ENCODE peak calls at places on chromosomes 5 and 9, in six cellular contexts. E is GM06990, K is osteoblast, D is adrenal gland, I is NT2/D1, M is SK-N-SH. C is an unnamed sample. For H3K36me3, the result is how much of the 10 kb centered on the place peaks cover.

GRCh38 chr5:179374506-179375235 is 29.4 kb upstream of the ADAMTS2 start:
- DNase-seq in E (no peak), K (peak), D (no peak), I (no peak), M (peak), C (no peak)

GRCh38 chr9:95731876-95732275 is 143.6 kb upstream of the ERCC6L2 start:
- DNase-seq in E (no peak), K (no peak), D (no peak), I (no peak), M (no peak), C (no peak)

GRCh38 chr5:16507716-16508115 is 42.1 kb upstream of the ZNF622 start:
- DNase-seq in E (no peak), K (no peak), D (no peak), I (no peak), M (no peak), C (no peak)

GRCh38 chr5:124871299-124871698 is 124.9 kb upstream of the ZNF608 start:
- DNase-seq in E (no peak), K (no peak), D (no peak), I (no peak), M (no peak), C (no peak)

GRCh38 chr9:104969116-104969515 is 41.2 kb upstream of the ABCA1 start:
- DNase-seq in E (no peak), K (no peak), D (no peak), I (peak), M (no peak), C (no peak)

GRCh38 chr5:141747152-141747640 is 65.2 kb upstream of the ARAP3 start:
- DNase-seq in E (peak), K (peak), D (peak), I (peak), M (peak), C (peak)

GRCh38 chr9:98191615-98192502 is 578 bp downstream of the CORO2A start:
- DNase-seq in E (no peak), K (peak), D (peak), I (no peak), M (peak), C (no peak)

GRCh38 chr5:127351418-127351817 is 60.8 kb downstream of the MEGF10 start:
- DNase-seq in E (no peak), K (peak), D (no peak), I (no peak), M (no peak), C (no peak)

GRCh38 chr5:153678617-153679329 is 188.3 kb downstream of the GRIA1 start:
- DNase-seq in E (no peak), K (peak), D (peak), I (no peak), M (no peak), C (no peak)

GRCh38 chr5:58466939-58467338 is 7.1 kb upstream of the PLK2 start:
- DNase-seq in E (no peak), K (peak), D (no peak), I (peak), M (no peak), C (no peak)

GRCh38 chr9:115198018-115198417 is 80.1 kb upstream of the TNC start:
- DNase-seq in E (no peak), K (peak), D (no peak), I (no peak), M (peak), C (peak)

GRCh38 chr5:167967494-167968180 is 323.8 kb upstream of the WWC1 start:
- DNase-seq in E (no peak), K (no peak), D (no peak), I (no peak), M (no peak), C (no peak)

GRCh38 chr9:20041717-20042116 is 252.9 kb upstream of the SLC24A2 start:
- DNase-seq in E (no peak), K (no peak), D (no peak), I (no peak), M (peak), C (no peak)

GRCh38 chr5:32342656-32343055 is 29.9 kb upstream of the MTMR12 start:
- DNase-seq in E (no peak), K (no peak), D (no peak), I (no peak), M (peak), C (no peak)

GRCh38 chr5:40781843-40782409 is 16.2 kb downstream of the PRKAA1 start:
- DNase-seq in E (no peak), K (peak), D (no peak), I (no peak), M (no peak), C (no peak)

GRCh38 chr5:74054139-74054538 is 428.1 kb downstream of the ARHGEF28 start:
- DNase-seq in E (no peak), K (no peak), D (no peak), I (no peak), M (peak), C (no peak)

GRCh38 chr9:2916382-2916985 is 72.6 kb upstream of the PUM3 start:
- DNase-seq in E (no peak), K (no peak), D (no peak), I (no peak), M (no peak), C (no peak)

GRCh38 chr9:100096378-100096916 is 2.4 kb downstream of the ERP44 start:
- DNase-seq in E (no peak), K (no peak), D (no peak), I (no peak), M (no peak), C (no peak)

GRCh38 chr5:73540192-73540591 is 25.2 kb downstream of the ANKRA2 start:
- DNase-seq in E (no peak), K (peak), D (no peak), I (no peak), M (no peak), C (no peak)

GRCh38 chr9:120891255-120891954 is 14.4 kb upstream of the PHF19 start:
- DNase-seq in E (no peak), K (no peak), D (no peak), I (no peak), M (no peak), C (no peak)

GRCh38 chr9:96565684-96566360 is 53.8 kb downstream of the CDC14B start:
- DNase-seq in E (peak), K (no peak), D (no peak), I (no peak), M (no peak), C (no peak)

GRCh38 chr5:139588962-139589361 is 27.8 kb downstream of the UBE2D2 start:
- DNase-seq in E (no peak), K (no peak), D (no peak), I (no peak), M (no peak), C (no peak)

GRCh38 chr9:15349892-15350761 is 43.1 kb upstream of the TTC39B start:
- DNase-seq in E (no peak), K (peak), D (no peak), I (no peak), M (no peak), C (no peak)

GRCh38 chr5:66209794-66210193 is 65.7 kb downstream of the SREK1 start:
- DNase-seq in E (no peak), K (no peak), D (no peak), I (no peak), M (no peak), C (no peak)

GRCh38 chr5:66246621-66247020 is 102.5 kb downstream of the SREK1 start:
- DNase-seq in E (no peak), K (peak), D (no peak), I (no peak), M (no peak), C (no peak)

GRCh38 chr9:136662656-136663310 is at the start of gene EGFL7:
- DNase-seq in E (no peak), K (no peak), D (no peak), I (no peak), M (no peak), C (peak)

DNA sequence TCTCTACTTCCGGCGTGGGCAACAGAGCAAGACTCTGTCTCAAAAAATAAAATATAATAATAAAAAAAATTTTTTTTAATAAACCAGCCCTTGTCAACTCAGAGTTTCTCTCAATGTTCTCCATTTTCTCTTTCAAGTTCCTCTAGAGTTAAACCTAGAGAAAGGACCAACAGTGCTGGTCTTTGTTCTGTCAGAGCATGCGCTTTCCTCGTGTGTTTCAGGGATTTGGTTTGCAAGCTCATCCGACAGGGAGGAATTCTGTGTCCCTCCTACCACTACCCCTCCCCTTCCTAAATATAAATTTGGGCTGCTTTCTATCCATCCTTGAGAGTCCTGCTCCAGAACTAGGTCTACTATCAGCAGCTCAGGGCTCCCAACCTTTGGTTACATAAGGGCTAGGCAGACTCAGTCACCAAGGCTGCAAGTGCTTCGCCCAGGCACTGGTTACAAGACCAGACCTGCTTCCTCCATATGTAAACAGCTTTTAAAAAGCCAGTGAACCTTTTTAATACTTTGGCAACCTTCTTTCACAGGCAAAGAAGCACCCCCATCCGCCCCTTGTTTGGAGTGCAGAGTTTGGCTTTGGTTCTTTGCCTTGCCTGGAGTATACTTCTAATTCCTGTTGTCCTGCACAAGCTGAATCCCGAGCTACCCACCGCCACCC is 13.5 kb downstream of the SETX start:
- DNase-seq in E (no peak), K (no peak), D (no peak), I (no peak), M (no peak), C (no peak)
- H3K36me3 ChIP-seq in E (under half), K (half or more), D (half or more), I (half or more), M (half or more), C (under half)

GRCh38 chr9:81584099-81584498 is 105.2 kb downstream of the TLE1 start:
- DNase-seq in E (no peak), K (no peak), D (no peak), I (no peak), M (no peak), C (no peak)

GRCh38 chr9:81586786-81587185 is 102.6 kb downstream of the TLE1 start:
- DNase-seq in E (no peak), K (no peak), D (no peak), I (no peak), M (no peak), C (no peak)

GRCh38 chr9:81588148-81588874 is 101.0 kb downstream of the TLE1 start:
- DNase-seq in E (no peak), K (peak), D (peak), I (no peak), M (no peak), C (peak)

GRCh38 chr9:81589392-81589791 is 100.0 kb downstream of the TLE1 start:
- DNase-seq in E (no peak), K (no peak), D (no peak), I (no peak), M (no peak), C (no peak)

DNA sequence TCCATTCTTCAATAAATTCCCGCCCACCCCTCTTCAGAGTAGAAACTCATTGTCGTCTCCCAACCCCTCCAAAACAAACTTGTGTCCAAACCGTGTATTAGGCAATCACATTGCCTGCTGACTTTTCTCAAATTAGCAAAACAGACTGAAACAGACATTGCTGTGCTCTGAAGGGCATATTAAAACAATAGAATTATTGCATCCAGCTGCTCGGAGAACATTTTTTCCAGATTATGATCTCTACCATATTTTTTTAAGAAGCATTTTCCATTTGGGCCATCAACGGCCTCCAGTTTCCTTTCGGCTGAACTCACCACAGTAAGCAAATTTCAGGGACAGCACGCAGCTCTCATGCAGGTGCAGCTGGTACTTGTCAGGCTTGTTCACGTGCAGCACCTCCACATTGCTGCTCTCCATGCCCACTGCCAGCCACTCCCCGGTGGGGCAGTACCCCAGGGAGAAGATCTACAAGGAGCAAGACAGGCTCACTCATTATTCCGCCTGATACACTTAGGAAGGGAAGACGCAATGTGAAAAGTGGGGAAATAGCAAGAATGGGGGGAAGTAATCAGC is 104.1 kb downstream of the TLE1 start:
- DNase-seq in E (no peak), K (no peak), D (no peak), I (no peak), M (no peak), C (no peak)
- H3K36me3 ChIP-seq in E (under half), K (under half), D (under half), I (half or more), M (under half), C (under half)

GRCh38 chr5:154962494-154962893 is 21.6 kb downstream of the MRPL22 start:
- DNase-seq in E (peak), K (peak), D (no peak), I (no peak), M (no peak), C (no peak)
- H3K36me3 ChIP-seq in E (under half), K (under half), D (under half), I (under half), M (under half), C (under half)

GRCh38 chr9:89309166-89309565 is 1.8 kb upstream of the CKS2 start:
- DNase-seq in E (no peak), K (no peak), D (no peak), I (no peak), M (no peak), C (no peak)

GRCh38 chr9:89312154-89312616 is 1.2 kb downstream of the CKS2 start:
- DNase-seq in E (no peak), K (no peak), D (peak), I (no peak), M (peak), C (no peak)

GRCh38 chr9:89309608-89310485 is 1.1 kb upstream of the CKS2 start:
- DNase-seq in E (no peak), K (no peak), D (peak), I (no peak), M (peak), C (no peak)

GRCh38 chr9:89311346-89312153 is 555 bp downstream of the CKS2 start:
- DNase-seq in E (no peak), K (no peak), D (peak), I (no peak), M (peak), C (no peak)

DNA sequence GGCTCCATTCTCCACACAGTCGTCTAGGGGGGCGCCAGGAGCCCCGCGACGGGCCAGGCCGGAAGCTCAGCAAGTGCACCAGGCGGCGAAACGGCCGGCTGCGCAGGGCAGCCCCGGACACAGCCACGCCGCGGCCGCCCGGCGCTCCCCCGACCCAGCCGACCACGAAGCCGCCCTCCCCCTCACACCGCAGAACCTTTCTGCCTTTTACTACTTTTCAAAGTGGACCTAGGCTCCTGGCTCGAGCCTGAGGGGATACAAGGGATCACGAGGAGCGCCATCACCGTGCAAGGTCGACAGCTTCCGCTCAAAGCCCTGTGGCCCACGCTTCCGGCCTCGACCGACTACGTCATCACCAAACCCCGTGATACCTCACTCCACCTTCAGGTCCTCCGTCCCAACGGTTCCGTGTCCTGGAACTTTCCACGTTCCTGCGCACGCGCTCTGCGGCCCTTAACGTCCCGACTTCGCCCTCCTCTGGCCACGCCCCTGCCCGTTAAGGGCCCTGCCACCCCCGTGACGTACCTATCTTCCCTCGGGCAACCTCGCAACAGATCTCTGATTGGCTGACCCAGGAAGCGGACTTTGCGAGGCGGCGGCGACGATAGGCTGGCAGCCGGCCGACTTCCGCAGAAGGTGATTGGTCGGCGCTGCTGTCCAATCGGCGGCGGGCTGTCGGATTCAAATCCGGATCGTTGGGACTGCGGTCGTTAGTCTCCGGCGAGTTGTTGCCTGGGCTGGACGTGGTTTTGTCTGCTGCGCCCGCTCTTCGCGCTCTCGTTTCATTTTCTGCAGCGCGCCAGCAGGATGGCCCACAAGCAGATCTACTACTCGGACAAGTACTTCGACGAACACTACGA is at the start of gene CKS2:
- DNase-seq in E (peak), K (peak), D (peak), I (peak), M (peak), C (peak)
- H3K36me3 ChIP-seq in E (under half), K (under half), D (under half), I (half or more), M (under half), C (under half)

GRCh38 chr9:134416385-134417022 is 90.2 kb downstream of the RXRA start:
- DNase-seq in E (no peak), K (no peak), D (no peak), I (no peak), M (no peak), C (no peak)
- H3K36me3 ChIP-seq in E (under half), K (under half), D (under half), I (half or more), M (under half), C (under half)

GRCh38 chr5:90685425-90686022 is 126.9 kb downstream of the ADGRV1 start:
- DNase-seq in E (no peak), K (no peak), D (no peak), I (no peak), M (no peak), C (no peak)
- H3K36me3 ChIP-seq in E (under half), K (under half), D (under half), I (under half), M (under half), C (under half)

C was measured in uterus.